ENCODE peak calls at places on chromosomes 11 and 22, in nine cellular contexts. F, C, A, K, N, D, O, G and Q are unnamed samples. For H4K20me1, the result is how much of the 10 kb centered on the place peaks cover.

GRCh38 chr22:37549704-37550059 is 10.6 kb upstream of the CDC42EP1 start:
- DNase-seq in F (peak), C (no peak), A (peak), K (peak), N (no peak), D (no peak), O (no peak), G (peak), Q (no peak)

GRCh38 chr11:72643547-72643946 is 30.7 kb downstream of the PDE2A start:
- DNase-seq in F (no peak), C (no peak), A (no peak), K (no peak), N (no peak), D (no peak), O (peak), G (no peak), Q (no peak)

GRCh38 chr11:129967996-129968395 is 34.6 kb downstream of the PRDM10 start:
- DNase-seq in F (no peak), C (no peak), A (no peak), K (no peak), N (no peak), D (no peak), O (no peak), G (peak), Q (no peak)

GRCh38 chr11:34757026-34757451 is 136.1 kb downstream of the EHF start:
- DNase-seq in F (no peak), C (no peak), A (no peak), K (no peak), N (no peak), D (no peak), O (peak), G (no peak), Q (no peak)

GRCh38 chr22:47168900-47169800 is 406.7 kb downstream of the TBC1D22A start:
- DNase-seq in F (peak), C (no peak), A (peak), K (peak), N (no peak), D (peak), O (peak), G (no peak), Q (no peak)

GRCh38 chr11:47425611-47426010 is 628 bp downstream of the PSMC3 start:
- DNase-seq in F (peak), C (no peak), A (no peak), K (no peak), N (no peak), D (no peak), O (no peak), G (no peak), Q (no peak)

GRCh38 chr11:72776117-72776843 is 17.6 kb downstream of the STARD10 start:
- DNase-seq in F (no peak), C (no peak), A (no peak), K (no peak), N (no peak), D (no peak), O (no peak), G (no peak), Q (no peak)

GRCh38 chr11:130612291-130612802 is 163.9 kb downstream of the ADAMTS15 start:
- DNase-seq in F (no peak), C (no peak), A (no peak), K (peak), N (peak), D (no peak), O (no peak), G (peak), Q (no peak)

GRCh38 chr22:23639661-23640060 is 7.5 kb upstream of the DRICH1 start:
- DNase-seq in F (no peak), C (no peak), A (no peak), K (no peak), N (no peak), D (no peak), O (no peak), G (no peak), Q (no peak)

GRCh38 chr11:129258205-129258604 is 66.1 kb upstream of the ARHGAP32 start:
- DNase-seq in F (peak), C (no peak), A (no peak), K (no peak), N (no peak), D (no peak), O (no peak), G (no peak), Q (no peak)

GRCh38 chr11:118002010-118002540 is 15.9 kb downstream of the IL10RA start:
- DNase-seq in F (no peak), C (no peak), A (no peak), K (no peak), N (no peak), D (no peak), O (no peak), G (no peak), Q (no peak)

GRCh38 chr11:133934599-133935550 is 21.9 kb downstream of the IGSF9B start:
- DNase-seq in F (peak), C (no peak), A (no peak), K (peak), N (no peak), D (no peak), O (peak), G (peak), Q (no peak)

GRCh38 chr11:131447268-131447667 is 76.9 kb downstream of the NTM start:
- DNase-seq in F (peak), C (no peak), A (no peak), K (no peak), N (no peak), D (no peak), O (no peak), G (no peak), Q (no peak)

GRCh38 chr22:24952837-24953293 is 349 bp downstream of the KIAA1671 start:
- DNase-seq in F (peak), C (no peak), A (peak), K (peak), N (no peak), D (peak), O (peak), G (peak), Q (no peak)

GRCh38 chr11:12822623-12823022 is 148.4 kb downstream of the TEAD1 start:
- DNase-seq in F (no peak), C (no peak), A (no peak), K (no peak), N (no peak), D (no peak), O (no peak), G (no peak), Q (no peak)
- H4K20me1 ChIP-seq in F (under half), C (under half), A (under half), K (half or more), N (under half), D (under half), O (under half), G (half or more), Q (under half)

DNA sequence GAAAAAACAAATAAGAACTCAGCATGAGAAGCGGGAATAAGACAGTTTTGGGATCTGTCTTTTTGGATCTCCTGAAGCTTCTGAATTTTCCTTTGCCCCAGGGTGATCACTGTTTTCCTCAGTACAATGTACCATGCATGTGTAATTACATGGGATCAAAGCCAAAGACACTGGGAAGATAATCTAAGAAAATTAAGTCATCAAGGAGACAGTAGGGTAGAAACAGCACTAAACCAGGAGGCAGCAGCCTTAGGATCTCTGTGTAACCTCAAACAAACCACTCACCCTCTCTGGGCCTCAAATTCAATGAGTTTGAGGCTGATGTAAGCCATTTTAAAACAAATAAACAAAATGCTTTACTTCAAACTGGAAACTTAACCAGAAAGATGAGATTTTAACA is 77.1 kb downstream of the RAB30 start:
- DNase-seq in F (no peak), C (no peak), A (no peak), K (no peak), N (no peak), D (no peak), O (no peak), G (no peak), Q (no peak)
- H4K20me1 ChIP-seq in F (under half), C (under half), A (under half), K (under half), N (under half), D (under half), O (under half), G (under half), Q (under half)

DNA sequence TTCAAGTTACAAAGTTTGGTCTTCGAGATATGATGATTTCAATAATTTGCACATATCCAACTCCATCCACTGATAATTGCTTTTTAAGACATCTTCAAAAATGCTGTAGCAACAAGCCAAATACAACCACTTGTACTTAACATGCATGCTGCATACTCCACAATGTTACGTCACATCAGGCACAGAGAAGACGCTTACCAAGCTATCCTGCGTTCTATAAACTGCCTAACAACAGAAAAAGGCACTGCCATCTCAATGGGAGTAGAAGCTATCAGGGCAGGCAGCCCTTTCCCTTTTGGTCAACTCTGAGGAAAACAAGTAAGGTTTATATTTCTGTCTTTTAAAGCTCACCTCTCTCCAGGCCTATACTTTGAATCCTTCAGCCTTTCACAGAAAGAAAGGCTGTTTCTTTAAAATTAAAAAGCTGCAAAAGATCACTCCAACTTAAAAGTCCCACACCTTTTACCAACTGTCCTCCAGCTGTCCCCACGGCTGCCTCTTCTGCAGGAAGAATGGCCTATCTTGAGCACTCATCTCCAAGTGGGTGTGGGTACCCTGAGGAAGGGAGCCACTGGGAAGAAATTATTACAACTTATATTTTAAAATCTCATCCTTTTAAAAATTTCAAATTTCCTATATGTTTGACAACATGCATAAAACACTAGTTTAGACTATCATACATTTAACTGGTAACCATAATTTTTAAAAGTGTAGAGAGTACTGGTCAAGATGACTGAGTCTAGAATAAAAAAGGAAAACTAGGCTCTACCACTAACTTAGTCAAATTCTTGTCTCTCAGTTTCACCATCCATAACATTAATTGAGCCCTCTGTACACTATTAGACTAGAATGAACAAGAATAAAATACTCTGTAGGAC is 14.5 kb downstream of the PHF21A start:
- DNase-seq in F (peak), C (no peak), A (no peak), K (no peak), N (no peak), D (no peak), O (no peak), G (no peak), Q (no peak)
- H4K20me1 ChIP-seq in F (half or more), C (under half), A (under half), K (under half), N (under half), D (under half), O (under half), G (half or more), Q (under half)

GRCh38 chr11:64006468-64006867 is 20.2 kb downstream of the OTUB1 start:
- DNase-seq in F (no peak), C (no peak), A (no peak), K (no peak), N (no peak), D (no peak), O (no peak), G (no peak), Q (no peak)

GRCh38 chr11:64008283-64008931 is 22.2 kb downstream of the OTUB1 start:
- DNase-seq in F (no peak), C (no peak), A (no peak), K (no peak), N (no peak), D (no peak), O (no peak), G (no peak), Q (no peak)

GRCh38 chr11:64005691-64006090 is 19.5 kb downstream of the OTUB1 start:
- DNase-seq in F (no peak), C (no peak), A (no peak), K (no peak), N (no peak), D (no peak), O (no peak), G (no peak), Q (no peak)

GRCh38 chr11:64007629-64008282 is 21.5 kb downstream of the OTUB1 start:
- DNase-seq in F (peak), C (no peak), A (peak), K (no peak), N (no peak), D (peak), O (no peak), G (no peak), Q (no peak)

GRCh38 chr11:64007160-64007628 is 21.0 kb downstream of the OTUB1 start:
- DNase-seq in F (peak), C (no peak), A (no peak), K (no peak), N (no peak), D (peak), O (peak), G (no peak), Q (no peak)
- H4K20me1 ChIP-seq in F (under half), C (under half), A (under half), K (under half), N (under half), D (under half), O (under half), G (under half), Q (under half)

GRCh38 chr22:49790912-49791311 is 36.8 kb downstream of the BRD1 start:
- DNase-seq in F (no peak), C (no peak), A (no peak), K (no peak), N (no peak), D (no peak), O (no peak), G (no peak), Q (no peak)
- H4K20me1 ChIP-seq in F (half or more), C (under half), A (under half), K (half or more), N (under half), D (under half), O (under half), G (half or more), Q (half or more)

GRCh38 chr22:36362077-36362476 is 25.7 kb downstream of the MYH9 start:
- DNase-seq in F (no peak), C (no peak), A (no peak), K (no peak), N (no peak), D (no peak), O (no peak), G (no peak), Q (no peak)
- H4K20me1 ChIP-seq in F (half or more), C (under half), A (under half), K (half or more), N (half or more), D (under half), O (half or more), G (half or more), Q (half or more)

GRCh38 chr11:14636119-14636518 is 7.5 kb upstream of the PDE3B start:
- DNase-seq in F (no peak), C (no peak), A (no peak), K (no peak), N (no peak), D (no peak), O (no peak), G (no peak), Q (no peak)
- H4K20me1 ChIP-seq in F (under half), C (under half), A (under half), K (under half), N (under half), D (under half), O (under half), G (under half), Q (under half)

GRCh38 chr11:2168286-2169000 is 3.2 kb downstream of the TH start:
- DNase-seq in F (no peak), C (no peak), A (no peak), K (no peak), N (no peak), D (no peak), O (no peak), G (no peak), Q (no peak)
- H4K20me1 ChIP-seq in F (under half), C (under half), A (under half), K (under half), N (under half), D (under half), O (under half), G (under half), Q (under half)

DNA sequence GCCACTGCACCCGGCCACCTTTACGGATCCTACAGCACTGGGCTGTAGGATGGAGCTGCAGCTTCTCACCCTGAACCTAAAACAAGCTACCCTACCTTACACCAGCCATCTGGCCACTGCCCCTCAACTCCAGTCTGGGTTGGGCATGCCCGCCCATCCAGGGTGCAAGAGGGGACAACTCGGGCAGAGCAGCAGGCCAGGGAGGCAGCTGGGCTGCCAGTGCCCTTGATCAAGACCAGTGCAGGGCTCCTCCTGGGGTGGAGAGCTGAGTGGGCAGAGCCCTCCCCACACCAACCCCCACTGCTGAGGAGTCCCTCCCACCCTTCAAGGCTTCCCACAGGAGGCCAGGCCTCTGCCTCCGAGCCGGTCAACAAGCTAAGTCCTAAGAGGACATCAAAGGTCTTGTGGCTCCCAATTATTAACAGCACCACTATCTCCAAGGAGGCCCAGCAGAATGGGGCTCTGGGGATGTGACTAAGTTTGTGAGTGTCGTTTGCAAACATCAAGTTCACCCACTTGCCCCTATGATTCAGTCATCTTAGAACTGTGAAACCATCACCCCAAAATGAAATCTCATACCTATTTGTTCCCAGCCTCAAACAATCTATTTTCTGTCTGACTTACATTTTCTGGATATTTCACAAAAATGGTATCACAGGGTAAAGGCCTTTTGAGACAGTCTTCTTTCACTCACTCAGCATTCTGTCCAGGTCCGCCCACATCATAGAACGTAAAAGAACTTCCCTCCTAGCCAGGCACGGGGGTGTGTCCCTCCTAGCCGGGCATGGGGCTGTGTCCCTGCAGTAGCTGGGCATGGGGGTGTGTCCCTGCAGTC is 11.0 kb downstream of the GATD1 start:
- DNase-seq in F (no peak), C (no peak), A (no peak), K (no peak), N (no peak), D (no peak), O (no peak), G (no peak), Q (no peak)
- H4K20me1 ChIP-seq in F (under half), C (under half), A (under half), K (half or more), N (under half), D (under half), O (under half), G (half or more), Q (half or more)

GRCh38 chr22:49702068-49702397 is 125.6 kb downstream of the BRD1 start:
- DNase-seq in F (no peak), C (no peak), A (no peak), K (no peak), N (no peak), D (no peak), O (no peak), G (no peak), Q (no peak)
- H4K20me1 ChIP-seq in F (under half), C (under half), A (under half), K (under half), N (under half), D (under half), O (under half), G (under half), Q (under half)